ENCODE peak calls at places on chromosomes 1 and 21, in six cellular contexts. C is astrocyte, L is fibroblast of lung, I is GM23338, P is endothelial cell of umbilical vein, S is HCT116. M is an unnamed sample.
A peak's percentile ranks its signal among the peaks of the same experiment; 100 is the strongest.

GRCh38 chr1:201739492-201740085 is 89.4 kb upstream of the IPO9 start:
- DNase-seq in L (no peak), P (peak; percentile 61), C (no peak), S (peak; percentile 61), I (peak; percentile 90), M (peak; percentile 54)

GRCh38 chr1:62012095-62012494 is 182.6 kb upstream of the L1TD1 start:
- DNase-seq in P (no peak), S (no peak), C (no peak), L (no peak), I (no peak), M (no peak)

GRCh38 chr21:20388400-20388799 is 609.8 kb upstream of the NCAM2 start:
- DNase-seq in L (no peak), P (no peak), I (peak; percentile 7), S (no peak), C (no peak), M (no peak)

GRCh38 chr1:112247036-112247597 is 148.9 kb upstream of the CTTNBP2NL start:
- DNase-seq in C (no peak), I (no peak), S (no peak), P (no peak), L (no peak), M (no peak)

GRCh38 chr1:109235137-109235536 is 14.2 kb upstream of the CELSR2 start:
- DNase-seq in I (no peak), L (no peak), P (no peak), C (no peak), S (no peak), M (no peak)

GRCh38 chr1:156663178-156663577 is 14.0 kb downstream of the NES start:
- DNase-seq in I (no peak), S (no peak), L (peak; percentile 76), P (peak; percentile 39), C (peak; percentile 61), M (no peak)

GRCh38 chr1:87478231-87478630 is 149.6 kb downstream of the LMO4 start:
- DNase-seq in I (peak; percentile 69), L (peak; percentile 42), S (peak; percentile 16), P (no peak), C (peak; percentile 16), M (peak; percentile 28)

GRCh38 chr1:232554431-232554830 is 75.5 kb downstream of the SIPA1L2 start:
- DNase-seq in L (no peak), I (no peak), S (no peak), C (no peak), P (peak; percentile 79), M (no peak)

GRCh38 chr1:13922440-13922839 is 222.5 kb downstream of the PRDM2 start:
- DNase-seq in C (no peak), P (no peak), L (no peak), I (no peak), S (no peak), M (no peak)

GRCh38 chr1:201649776-201650607 is 111.1 kb downstream of the NAV1 start:
- DNase-seq in I (peak; percentile 92), C (peak; percentile 69), P (peak; percentile 65), S (peak; percentile 43), L (peak; percentile 81), M (peak; percentile 22)

GRCh38 chr1:156475568-156476500 is 24.7 kb downstream of the MEF2D start:
- DNase-seq in S (no peak), I (no peak), L (peak; percentile 76), C (peak; percentile 59), P (no peak), M (no peak)

GRCh38 chr1:87201768-87202167 is 126.9 kb upstream of the LMO4 start:
- DNase-seq in S (no peak), L (no peak), C (no peak), I (no peak), P (no peak), M (no peak)

GRCh38 chr1:117815105-117815812 is 114.2 kb downstream of the GDAP2 start:
- DNase-seq in S (no peak), P (peak; percentile 57), C (peak; percentile 63), L (peak; percentile 70), I (no peak), M (peak; percentile 57)

GRCh38 chr1:163436133-163436532 is 114.4 kb downstream of the NUF2 start:
- DNase-seq in S (no peak), I (no peak), C (no peak), P (no peak), L (no peak), M (no peak)

GRCh38 chr21:41388259-41388658 is 26.4 kb downstream of the MX2 start:
- DNase-seq in P (no peak), S (no peak), I (no peak), C (no peak), L (no peak), M (no peak)

GRCh38 chr1:16986596-16987361 is 6.4 kb upstream of the MFAP2 start:
- DNase-seq in L (no peak), P (no peak), S (no peak), C (no peak), I (peak; percentile 80), M (no peak)

GRCh38 chr1:38789498-38790169 is 69.9 kb downstream of the RRAGC start:
- DNase-seq in P (no peak), C (no peak), L (no peak), S (no peak), I (no peak), M (peak; percentile 25)

GRCh38 chr1:60033066-60033465 is 40.5 kb downstream of the C1orf87 start:
- DNase-seq in I (no peak), C (no peak), P (no peak), L (no peak), S (no peak), M (no peak)

GRCh38 chr21:46457801-46458314 is 833 bp upstream of the DIP2A start:
- DNase-seq in I (peak; percentile 55), S (peak; percentile 4), P (peak; percentile 49), L (peak; percentile 55), C (peak; percentile 43), M (peak; percentile 25)

GRCh38 chr1:41738475-41738874 is 180.2 kb downstream of the HIVEP3 start:
- DNase-seq in P (no peak), L (peak; percentile 69), C (peak; percentile 58), I (no peak), S (no peak), M (no peak)

GRCh38 chr1:16017461-16018303 is at the start of gene HSPB7:
- DNase-seq in S (no peak), P (no peak), C (peak; percentile 60), L (peak; percentile 69), I (peak; percentile 72), M (no peak)

GRCh38 chr21:17491716-17492414 is 21.0 kb upstream of the CXADR start:
- DNase-seq in C (peak; percentile 100), S (peak; percentile 26), P (peak; percentile 89), I (no peak), L (peak; percentile 100), M (peak; percentile 94)

GRCh38 chr1:48469616-48470500 is 2.1 kb downstream of the SPATA6 start:
- DNase-seq in C (peak; percentile 77), L (peak; percentile 79), I (no peak), P (peak; percentile 84), S (no peak), M (peak; percentile 39)

GRCh38 chr1:176850871-176851270 is 313.6 kb downstream of the ASTN1 start:
- DNase-seq in S (no peak), I (no peak), P (no peak), L (no peak), C (no peak), M (peak; percentile 1)

GRCh38 chr1:9275567-9276034 is 17.1 kb upstream of the SPSB1 start:
- DNase-seq in C (peak; percentile 91), P (peak; percentile 63), L (peak; percentile 93), I (no peak), S (peak; percentile 42), M (peak; percentile 64)
- H3K27ac ChIP-seq in C (peak overlapping the region; percentile 2), P (no peak overlapping the region), L (no peak overlapping the region), I (no peak overlapping the region), S (no peak overlapping the region), M (no peak overlapping the region)

DNA sequence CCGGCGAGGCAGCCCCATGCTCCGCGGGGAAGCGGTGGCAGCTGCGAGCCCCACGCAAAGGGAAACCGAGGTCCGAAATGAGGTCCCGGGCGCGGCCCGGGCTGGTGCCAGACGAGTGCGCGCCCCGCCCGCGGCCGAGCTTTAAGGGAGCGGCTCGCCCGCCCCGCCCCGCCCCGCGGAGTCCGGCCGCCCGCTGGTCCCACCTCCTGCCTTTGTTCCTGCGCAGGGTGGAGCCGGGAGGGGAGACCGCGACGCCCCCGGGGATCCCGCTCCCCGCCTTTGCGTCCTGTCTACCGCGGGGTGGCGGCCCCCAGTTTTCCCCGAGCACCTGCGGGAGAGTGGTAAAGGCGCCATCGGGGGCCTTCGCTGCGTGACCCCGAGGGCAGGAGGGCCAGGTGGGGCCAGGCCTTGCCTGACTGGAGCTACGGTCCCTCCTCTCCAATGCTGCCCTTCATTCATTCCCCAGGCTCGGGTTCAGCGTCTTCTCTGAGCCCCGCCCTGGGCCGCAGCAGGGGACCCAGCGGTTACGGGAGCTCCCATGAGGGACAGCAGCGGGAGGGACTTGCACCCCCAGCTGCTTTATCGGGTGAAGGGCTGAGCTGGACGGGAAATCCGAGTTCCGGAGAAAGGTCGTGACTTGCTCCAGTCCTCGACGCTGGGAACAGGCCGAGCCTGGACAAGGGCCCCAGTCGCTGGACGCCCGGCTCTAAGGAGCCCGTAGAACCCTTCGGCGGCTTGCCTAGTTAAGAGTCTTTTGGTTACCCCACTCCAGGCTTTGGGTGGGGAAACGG is at the start of gene HES2:
- DNase-seq in L (no peak), I (peak; percentile 74), P (peak; percentile 36), C (no peak), S (no peak), M (peak; percentile 77)
- TF ChIP-seq EZH2 in L (peak; percentile 99), I (peak; percentile 58), P (no peak), C (peak; percentile 97), S (no peak), M (no peak)

GRCh38 chr1:52632732-52633290 is at the start of gene SHISAL2A:
- DNase-seq in C (peak; percentile 20), L (peak; percentile 43), P (no peak), I (peak; percentile 84), S (no peak), M (no peak)

GRCh38 chr1:52634111-52634510 is 1.1 kb downstream of the SHISAL2A start:
- DNase-seq in C (no peak), I (no peak), P (no peak), L (no peak), S (no peak), M (no peak)

GRCh38 chr1:52631759-52632331 is 1.1 kb upstream of the SHISAL2A start:
- DNase-seq in S (no peak), L (no peak), I (no peak), C (no peak), P (no peak), M (no peak)

GRCh38 chr1:52635321-52636089 is 2.5 kb downstream of the SHISAL2A start:
- DNase-seq in S (no peak), L (no peak), P (no peak), C (no peak), I (no peak), M (peak; percentile 48)

GRCh38 chr1:52633291-52633754 is 355 bp downstream of the SHISAL2A start:
- DNase-seq in C (no peak), S (no peak), P (no peak), I (peak; percentile 71), L (peak; percentile 12), M (no peak)
- H3K27ac ChIP-seq in C (no peak overlapping the region), S (no peak overlapping the region), P (no peak overlapping the region), I (no peak overlapping the region), L (no peak overlapping the region), M (no peak overlapping the region)

DNA sequence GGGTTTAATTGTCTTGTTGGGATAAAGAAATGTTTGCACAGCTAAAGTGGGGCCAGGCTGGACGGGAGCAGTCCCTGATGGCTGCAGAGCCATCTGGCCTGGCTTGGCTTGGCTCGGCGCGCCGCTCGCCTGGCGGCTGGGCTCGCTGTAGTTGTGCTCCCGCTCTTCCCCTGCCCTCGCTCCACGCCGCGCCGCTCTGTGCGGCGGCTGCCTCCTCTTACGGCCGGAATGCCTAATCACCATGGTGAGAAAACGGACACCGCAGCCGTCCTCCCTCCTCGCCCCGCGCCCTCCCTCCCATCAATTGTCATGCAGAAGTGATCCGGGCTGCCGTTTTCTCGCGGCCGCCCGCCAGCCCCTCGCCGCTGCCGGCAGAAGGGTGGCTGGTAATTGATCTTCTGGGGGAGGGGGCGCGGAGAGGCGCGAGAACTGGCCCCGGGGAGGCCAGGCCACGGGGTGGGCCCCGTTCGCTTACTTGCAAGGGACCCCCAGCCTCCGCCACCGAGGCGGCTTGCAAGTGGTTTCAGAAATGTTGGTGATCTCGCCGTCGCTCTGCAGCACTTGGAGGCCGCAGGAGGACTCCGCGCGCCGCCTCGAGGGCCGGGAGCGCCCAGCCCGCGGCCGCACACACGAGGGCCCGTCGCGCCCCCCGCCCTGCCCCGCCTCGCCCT is 12.4 kb downstream of the RNF220 start:
- DNase-seq in S (no peak), P (peak; percentile 36), I (peak; percentile 97), C (no peak), L (peak; percentile 38), M (no peak)
- TF ChIP-seq EZH2 in S (no peak), P (peak; percentile 98), I (no peak), C (peak; percentile 93), L (peak; percentile 91), M (no peak)